ENCODE peak calls at places on chromosome X, in eight cellular contexts. M is activated T-cell treated with anti-CD3 and anti-CD28 coated beads, Interleukin-2, amount 50 U/mL, for 48 hours; D is dorsolateral prefrontal cortex; K is activated CD4-positive, alpha-beta T cell treated with anti-CD3 and anti-CD28 coated beads, Interleukin-2, amount 50 U/mL, for 4 hours; S is HuH-7; U is choroid plexus epithelial cell; J is tibial artery; W is uterus. E is an unnamed sample.

GRCh38 chrX:3584415-3584996 is 128.9 kb downstream of the PRKX start:
- DNase-seq in M (no peak), D (no peak), K (no peak), S (no peak), U (no peak), J (no peak), W (no peak), E (no peak)

GRCh38 chrX:37420179-37420578 is 71.0 kb downstream of the PRRG1 start:
- DNase-seq in M (no peak), D (no peak), K (no peak), S (no peak), U (peak), J (no peak), W (no peak), E (peak)

GRCh38 chrX:110795645-110796510 is at the start of gene CHRDL1:
- DNase-seq in M (no peak), D (no peak), K (no peak), S (no peak), U (no peak), J (peak), W (peak), E (peak)

GRCh38 chrX:2193273-2193592 is 307.5 kb downstream of the DHRSX start:
- DNase-seq in M (no peak), D (no peak), K (no peak), S (no peak), U (no peak), J (no peak), W (no peak), E (no peak)

GRCh38 chrX:96204928-96205327 is 479.7 kb upstream of the DIAPH2 start:
- DNase-seq in M (no peak), D (no peak), K (no peak), S (peak), U (no peak), J (no peak), W (no peak), E (no peak)

GRCh38 chrX:46376246-46376885 is 168.9 kb downstream of the ZNF674 start:
- DNase-seq in M (peak), D (no peak), K (peak), S (no peak), U (peak), J (no peak), W (no peak), E (peak)

GRCh38 chrX:75115707-75116413 is 40.2 kb downstream of the ABCB7 start:
- DNase-seq in M (no peak), D (no peak), K (no peak), S (no peak), U (no peak), J (no peak), W (no peak), E (no peak)

GRCh38 chrX:39331062-39331704 is 529.9 kb downstream of the MID1IP1 start:
- DNase-seq in M (peak), D (no peak), K (no peak), S (no peak), U (no peak), J (no peak), W (no peak), E (no peak)

GRCh38 chrX:68989865-68990606 is 161.2 kb downstream of the EFNB1 start:
- DNase-seq in M (no peak), D (no peak), K (no peak), S (no peak), U (peak), J (no peak), W (peak), E (peak)

GRCh38 chrX:10190367-10190766 is 33.6 kb downstream of the CLCN4 start:
- DNase-seq in M (no peak), D (peak), K (no peak), S (peak), U (peak), J (no peak), W (no peak), E (peak)

GRCh38 chrX:114619874-114620273 is 36.0 kb downstream of the HTR2C start:
- DNase-seq in M (no peak), D (no peak), K (no peak), S (peak), U (peak), J (no peak), W (no peak), E (peak)

GRCh38 chrX:47620303-47620685 is 637 bp upstream of the SYN1 start:
- DNase-seq in M (no peak), D (no peak), K (no peak), S (no peak), U (no peak), J (no peak), W (no peak), E (no peak)

GRCh38 chrX:150508461-150509367 is 59.7 kb upstream of the MTM1 start:
- DNase-seq in M (no peak), D (peak), K (no peak), S (no peak), U (peak), J (peak), W (peak), E (peak)

GRCh38 chrX:16087081-16087480 is 36.3 kb upstream of the GRPR start:
- DNase-seq in M (no peak), D (no peak), K (no peak), S (no peak), U (peak), J (no peak), W (no peak), E (no peak)

GRCh38 chrX:9635368-9635767 is 130.3 kb downstream of the GPR143 start:
- DNase-seq in M (no peak), D (peak), K (no peak), S (no peak), U (no peak), J (no peak), W (peak), E (no peak)

GRCh38 chrX:50747471-50747900 is 66.5 kb downstream of the SHROOM4 start:
- DNase-seq in M (peak), D (no peak), K (no peak), S (peak), U (peak), J (no peak), W (no peak), E (peak)

GRCh38 chrX:150648296-150648940 is 44.8 kb upstream of the MTMR1 start:
- DNase-seq in M (no peak), D (no peak), K (no peak), S (no peak), U (peak), J (no peak), W (no peak), E (no peak)

GRCh38 chrX:24027086-24027485 is at the start of gene KLHL15:
- DNase-seq in M (no peak), D (no peak), K (no peak), S (peak), U (no peak), J (no peak), W (no peak), E (no peak)

GRCh38 chrX:102723456-102723855 is 2.9 kb downstream of the GPRASP3 start:
- DNase-seq in M (no peak), D (no peak), K (no peak), S (no peak), U (no peak), J (no peak), W (no peak), E (no peak)

GRCh38 chrX:136819026-136819425 is 38.3 kb upstream of the ARHGEF6 start:
- DNase-seq in M (no peak), D (no peak), K (no peak), S (no peak), U (no peak), J (no peak), W (no peak), E (no peak)

GRCh38 chrX:153818571-153819397 is 11.6 kb downstream of the PDZD4 start:
- DNase-seq in M (peak), D (no peak), K (peak), S (peak), U (no peak), J (no peak), W (no peak), E (no peak)

GRCh38 chrX:12978205-12979010 is 3.5 kb downstream of the TMSB4X start:
- DNase-seq in M (peak), D (peak), K (peak), S (no peak), U (peak), J (peak), W (peak), E (peak)

GRCh38 chrX:45428816-45429215 is 228.1 kb upstream of the DIPK2B start:
- DNase-seq in M (no peak), D (no peak), K (no peak), S (no peak), U (no peak), J (no peak), W (no peak), E (peak)

GRCh38 chrX:111857534-111857933 is 18.4 kb upstream of the TRPC5OS start:
- DNase-seq in M (no peak), D (no peak), K (no peak), S (no peak), U (no peak), J (no peak), W (no peak), E (no peak)

GRCh38 chrX:45623266-45623665 is 422.6 kb upstream of the DIPK2B start:
- DNase-seq in M (no peak), D (no peak), K (no peak), S (no peak), U (peak), J (no peak), W (no peak), E (peak)

GRCh38 chrX:121128946-121129345 is 81.5 kb downstream of the GLUD2 start:
- DNase-seq in M (no peak), D (no peak), K (no peak), S (no peak), U (no peak), J (no peak), W (no peak), E (no peak)

GRCh38 chrX:31136144-31136572 is 64.3 kb upstream of the FTHL17 start:
- DNase-seq in M (no peak), D (no peak), K (no peak), S (no peak), U (no peak), J (no peak), W (no peak), E (no peak)